ENCODE peak calls at places on chromosome 15, in five cellular contexts. E is SK-N-SH, P is endodermal cell, S is stomach, Z is heart right ventricle. C is an unnamed sample. For H3K4me1, the result is how much of the 10 kb centered on the place peaks cover.

GRCh38 chr15:40511093-40511471 is 40.3 kb downstream of the CHST14 start:
- DNase-seq in E (no peak), P (no peak), S (no peak), Z (no peak), C (no peak)

GRCh38 chr15:70892002-70892911 is at the start of the genes LRRC49 and THAP10:
- DNase-seq in E (peak), P (peak), S (peak), Z (peak), C (peak)

GRCh38 chr15:61946778-61947177 is 113.5 kb downstream of the VPS13C start:
- DNase-seq in E (no peak), P (no peak), S (no peak), Z (no peak), C (no peak)

GRCh38 chr15:63803106-63803886 is 30.5 kb downstream of the HERC1 start:
- DNase-seq in E (peak), P (no peak), S (no peak), Z (no peak), C (no peak)

GRCh38 chr15:30903497-30904187 is at the start of gene FAN1:
- DNase-seq in E (peak), P (peak), S (peak), Z (peak), C (peak)

GRCh38 chr15:34494084-34494399 is 56.4 kb upstream of the GOLGA8A start:
- DNase-seq in E (no peak), P (no peak), S (no peak), Z (no peak), C (no peak)

GRCh38 chr15:33742286-33742685 is 226.0 kb upstream of the CHRM5 start:
- DNase-seq in E (no peak), P (no peak), S (no peak), Z (no peak), C (no peak)

GRCh38 chr15:56608140-56608778 is 125.0 kb downstream of the ZNF280D start:
- DNase-seq in E (no peak), P (no peak), S (no peak), Z (no peak), C (no peak)

GRCh38 chr15:70029297-70029701 is 68.4 kb downstream of the TLE3 start:
- DNase-seq in E (no peak), P (no peak), S (no peak), Z (no peak), C (no peak)

GRCh38 chr15:88334436-88334835 is 77.9 kb upstream of the NTRK3 start:
- DNase-seq in E (no peak), P (no peak), S (no peak), Z (no peak), C (no peak)

GRCh38 chr15:25846377-25846776 is 16.8 kb downstream of the ATP10A start:
- DNase-seq in E (no peak), P (no peak), S (no peak), Z (no peak), C (no peak)

GRCh38 chr15:70100495-70101331 is 3.0 kb upstream of the TLE3 start:
- DNase-seq in E (peak), P (peak), S (peak), Z (no peak), C (no peak)

GRCh38 chr15:62482715-62483429 is 317.8 kb upstream of the C2CD4B start:
- DNase-seq in E (peak), P (peak), S (no peak), Z (no peak), C (peak)

GRCh38 chr15:76935620-76936019 is 4.1 kb downstream of the RCN2 start:
- DNase-seq in E (no peak), P (no peak), S (no peak), Z (no peak), C (no peak)

GRCh38 chr15:50390549-50391264 is 33.5 kb upstream of the USP8 start:
- DNase-seq in E (no peak), P (no peak), S (no peak), Z (no peak), C (no peak)

GRCh38 chr15:97521390-97521789 is 439.1 kb upstream of the ARRDC4 start:
- DNase-seq in E (no peak), P (no peak), S (no peak), Z (no peak), C (no peak)

GRCh38 chr15:48191574-48192225 is at the start of gene CTXN2:
- DNase-seq in E (peak), P (peak), S (no peak), Z (no peak), C (no peak)

GRCh38 chr15:90209591-90209990 is 8.5 kb downstream of the SEMA4B start:
- DNase-seq in E (no peak), P (no peak), S (no peak), Z (no peak), C (no peak)
- H3K4me1 ChIP-seq in E (under half), P (under half), S (half or more), Z (half or more), C (under half)

GRCh38 chr15:99481406-99481805 is 84.4 kb upstream of the MEF2A start:
- DNase-seq in E (no peak), P (no peak), S (no peak), Z (no peak), C (no peak)

GRCh38 chr15:99482993-99483392 is 82.8 kb upstream of the MEF2A start:
- DNase-seq in E (no peak), P (no peak), S (no peak), Z (no peak), C (no peak)

GRCh38 chr15:99480223-99480810 is 85.5 kb upstream of the MEF2A start:
- DNase-seq in E (no peak), P (no peak), S (no peak), Z (no peak), C (no peak)

GRCh38 chr15:99485153-99485947 is 80.4 kb upstream of the MEF2A start:
- DNase-seq in E (no peak), P (peak), S (no peak), Z (no peak), C (no peak)

GRCh38 chr15:99481831-99482230 is 84.0 kb upstream of the MEF2A start:
- DNase-seq in E (no peak), P (no peak), S (no peak), Z (no peak), C (no peak)
- H3K4me1 ChIP-seq in E (under half), P (under half), S (under half), Z (under half), C (under half)

GRCh38 chr15:92637621-92638020 is 18.0 kb downstream of the FAM174B start:
- DNase-seq in E (no peak), P (peak), S (peak), Z (peak), C (no peak)
- H3K4me1 ChIP-seq in E (under half), P (under half), S (half or more), Z (under half), C (under half)

GRCh38 chr15:51613988-51614387 is 8.6 kb downstream of the DMXL2 start:
- DNase-seq in E (no peak), P (no peak), S (no peak), Z (no peak), C (no peak)
- H3K4me1 ChIP-seq in E (under half), P (under half), S (under half), Z (under half), C (under half)

GRCh38 chr15:67127334-67127664 is 61.9 kb downstream of the SMAD3 start:
- DNase-seq in E (no peak), P (peak), S (no peak), Z (no peak), C (no peak)
- H3K4me1 ChIP-seq in E (under half), P (under half), S (half or more), Z (half or more), C (under half)

DNA sequence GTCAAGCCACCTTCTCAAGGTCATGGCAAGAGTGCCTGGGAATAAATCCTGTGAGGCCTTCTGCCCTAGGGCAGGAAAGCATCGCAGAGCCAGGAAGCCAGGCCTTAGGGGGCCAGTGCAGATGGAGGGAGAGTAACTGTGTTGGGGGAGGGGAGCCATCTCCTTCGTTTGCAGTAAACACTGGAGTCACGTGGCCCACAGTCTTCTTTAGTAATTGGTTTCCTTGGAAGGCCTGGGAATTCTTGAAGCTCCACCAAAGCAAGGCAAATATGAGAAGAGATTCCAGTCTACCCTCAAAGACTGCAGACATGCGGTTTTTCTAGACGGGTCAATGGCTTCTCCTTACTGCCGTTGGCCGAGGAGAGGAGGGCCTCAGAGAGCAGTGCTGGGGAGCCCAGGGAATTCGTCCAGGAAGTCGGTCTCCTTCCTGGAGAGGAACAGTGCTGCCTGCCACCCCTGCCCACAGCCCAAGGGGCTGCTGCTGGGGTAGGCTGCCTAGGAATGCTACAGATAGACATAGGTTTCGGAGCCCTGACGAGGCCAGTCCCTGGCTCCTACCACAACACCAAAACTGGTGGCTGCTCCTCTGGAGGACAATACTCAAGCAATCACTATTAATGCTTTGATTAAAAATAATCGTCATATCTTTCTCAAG is 30.6 kb downstream of the ANP32A start:
- DNase-seq in E (peak), P (peak), S (no peak), Z (peak), C (peak)
- H3K4me1 ChIP-seq in E (under half), P (under half), S (half or more), Z (half or more), C (under half)

GRCh38 chr15:59360305-59360704 is 12.4 kb downstream of the MYO1E start:
- DNase-seq in E (no peak), P (no peak), S (no peak), Z (no peak), C (no peak)
- H3K4me1 ChIP-seq in E (under half), P (under half), S (under half), Z (under half), C (under half)

GRCh38 chr15:43513550-43513949 is 3.9 kb upstream of the MAP1A start:
- DNase-seq in E (no peak), P (no peak), S (no peak), Z (no peak), C (no peak)
- H3K4me1 ChIP-seq in E (under half), P (under half), S (under half), Z (under half), C (under half)

GRCh38 chr15:49270541-49271421 is 100.7 kb downstream of the GALK2 start:
- DNase-seq in E (no peak), P (peak), S (no peak), Z (no peak), C (no peak)
- H3K4me1 ChIP-seq in E (under half), P (under half), S (under half), Z (under half), C (under half)